ENCODE peak calls at places on chromosomes 5 and 9, in five cellular contexts. One of them, this sample, is unnamed.

GRCh38 chr9:128716581-128717254 is 7.2 kb downstream of the ZDHHC12 start:
- DNase-seq in NCI-H1930: no peak
- DNase-seq in cardiac fibroblast: no peak
- DNase-seq in iPS DF 19.7: no peak
- DNase-seq in AG09319: no peak
- DNase-seq in this sample: no peak

GRCh38 chr9:75175395-75175794 is 87.1 kb downstream of the OSTF1 start:
- DNase-seq in iPS DF 19.7: no peak
- DNase-seq in NCI-H1930: no peak
- DNase-seq in AG09319: no peak
- DNase-seq in cardiac fibroblast: no peak
- DNase-seq in this sample: no peak

GRCh38 chr5:74082504-74082903 is 456.5 kb downstream of the ARHGEF28 start:
- DNase-seq in cardiac fibroblast: no peak
- DNase-seq in NCI-H1930: no peak
- DNase-seq in AG09319: no peak
- DNase-seq in iPS DF 19.7: no peak
- DNase-seq in this sample: no peak

GRCh38 chr9:111969061-111969460 is 72.4 kb downstream of the UGCG start:
- DNase-seq in cardiac fibroblast: peak
- DNase-seq in AG09319: no peak
- DNase-seq in iPS DF 19.7: no peak
- DNase-seq in NCI-H1930: no peak
- DNase-seq in this sample: no peak

GRCh38 chr5:132365213-132365612 is 4.3 kb upstream of the SLC22A5 start:
- DNase-seq in iPS DF 19.7: no peak
- DNase-seq in cardiac fibroblast: peak
- DNase-seq in NCI-H1930: no peak
- DNase-seq in AG09319: no peak
- DNase-seq in this sample: no peak

GRCh38 chr9:105438136-105438839 is 9.5 kb upstream of the FSD1L start:
- DNase-seq in NCI-H1930: no peak
- DNase-seq in AG09319: no peak
- DNase-seq in cardiac fibroblast: peak
- DNase-seq in iPS DF 19.7: no peak
- DNase-seq in this sample: no peak

GRCh38 chr9:125240649-125240999 is 519 bp downstream of the HSPA5 start:
- DNase-seq in cardiac fibroblast: peak
- DNase-seq in iPS DF 19.7: no peak
- DNase-seq in AG09319: no peak
- DNase-seq in NCI-H1930: no peak
- DNase-seq in this sample: no peak

GRCh38 chr9:129102095-129102525 is 8.5 kb downstream of the CRAT start:
- DNase-seq in cardiac fibroblast: no peak
- DNase-seq in AG09319: no peak
- DNase-seq in NCI-H1930: no peak
- DNase-seq in iPS DF 19.7: no peak
- DNase-seq in this sample: no peak

GRCh38 chr5:133356386-133357331 is 255.7 kb downstream of the FSTL4 start:
- DNase-seq in NCI-H1930: no peak
- DNase-seq in iPS DF 19.7: no peak
- DNase-seq in cardiac fibroblast: no peak
- DNase-seq in AG09319: no peak
- DNase-seq in this sample: no peak

GRCh38 chr9:71005456-71005855 is 116.0 kb downstream of the TRPM3 start:
- DNase-seq in AG09319: no peak
- DNase-seq in iPS DF 19.7: no peak
- DNase-seq in NCI-H1930: no peak
- DNase-seq in cardiac fibroblast: no peak
- DNase-seq in this sample: no peak

GRCh38 chr5:28779161-28779754 is 1740.9 kb upstream of the CDH9 start:
- DNase-seq in iPS DF 19.7: no peak
- DNase-seq in NCI-H1930: no peak
- DNase-seq in cardiac fibroblast: no peak
- DNase-seq in AG09319: no peak
- DNase-seq in this sample: no peak

GRCh38 chr5:173739741-173740140 is 123.3 kb upstream of the BOD1 start:
- DNase-seq in cardiac fibroblast: no peak
- DNase-seq in AG09319: no peak
- DNase-seq in iPS DF 19.7: no peak
- DNase-seq in NCI-H1930: no peak
- DNase-seq in this sample: no peak

GRCh38 chr9:120284796-120285195 is 295.2 kb downstream of the CDK5RAP2 start:
- DNase-seq in iPS DF 19.7: no peak
- DNase-seq in AG09319: no peak
- DNase-seq in cardiac fibroblast: no peak
- DNase-seq in NCI-H1930: no peak
- DNase-seq in this sample: no peak

GRCh38 chr5:136073714-136074113 is 44.9 kb downstream of the TGFBI start:
- DNase-seq in iPS DF 19.7: no peak
- DNase-seq in cardiac fibroblast: no peak
- DNase-seq in NCI-H1930: no peak
- DNase-seq in AG09319: no peak
- DNase-seq in this sample: no peak